ENCODE peak calls at places on chromosomes 13 and 19, in six cellular contexts. N is progenitor cell of endocrine pancreas, W is pancreas, G is myocyte, H is RWPE1, L is GM23248. P is an unnamed sample.

GRCh38 chr13:26743971-26744370 is 16.6 kb downstream of the GPR12 start:
- DNase-seq in W (no peak), G (no peak), L (no peak), H (no peak), N (no peak), P (peak)

GRCh38 chr13:105446197-105446596 is 1089.3 kb downstream of the EFNB2 start:
- DNase-seq in H (no peak), N (no peak), L (no peak), W (no peak), G (no peak), P (no peak)

GRCh38 chr19:34178276-34178614 is 5.9 kb downstream of the LSM14A start:
- DNase-seq in N (no peak), L (peak), G (no peak), H (no peak), W (no peak), P (no peak)

GRCh38 chr13:24638096-24638495 is 42.1 kb upstream of the ATP12A start:
- DNase-seq in N (no peak), G (no peak), L (no peak), H (no peak), W (no peak), P (no peak)

GRCh38 chr13:91307887-91308286 is 39.6 kb upstream of the MIR17HG start:
- DNase-seq in L (no peak), H (no peak), N (no peak), W (no peak), G (no peak), P (no peak)

GRCh38 chr13:46656786-46657185 is 103.8 kb downstream of the LRCH1 start:
- DNase-seq in N (no peak), W (no peak), H (no peak), L (no peak), G (no peak), P (no peak)

GRCh38 chr13:106186366-106187030 is 349.0 kb downstream of the EFNB2 start:
- DNase-seq in G (no peak), H (no peak), L (peak), W (no peak), N (no peak), P (no peak)

GRCh38 chr13:45749026-45749759 is 47.1 kb downstream of the CBY2 start:
- DNase-seq in L (no peak), G (no peak), H (no peak), N (no peak), W (no peak), P (no peak)

GRCh38 chr13:97298816-97299215 is 76.7 kb downstream of the MBNL2 start:
- DNase-seq in G (no peak), L (peak), H (no peak), N (no peak), W (no peak), P (peak)

GRCh38 chr19:18292810-18293641 is 11.6 kb upstream of the JUND start:
- DNase-seq in N (no peak), H (peak), G (peak), W (peak), L (peak), P (no peak)

GRCh38 chr19:13070425-13071140 is 32.1 kb downstream of the LYL1 start:
- DNase-seq in H (no peak), G (no peak), L (no peak), N (no peak), W (no peak), P (no peak)

GRCh38 chr13:97743946-97744345 is 209.5 kb upstream of the IPO5 start:
- DNase-seq in N (no peak), G (peak), W (no peak), H (no peak), L (peak), P (no peak)

P was measured in NCI-H345.